ENCODE peak calls at places on chromosomes 5 and 9, in four cellular contexts. J is left kidney, E is Kasumi-1, K is cortex of kidney. S is an unnamed sample.
A peak's percentile ranks its signal among the peaks of the same experiment; 100 is the strongest.

GRCh38 chr5:112967520-112968083 is 9.0 kb upstream of the DCP2 start:
- DNase-seq in J (no peak), E (no peak), K (no peak), S (no peak)

GRCh38 chr9:109109962-109110325 is 9.8 kb downstream of the TMEM245 start:
- DNase-seq in J (no peak), E (no peak), K (no peak), S (no peak)

GRCh38 chr5:119386945-119387344 is 31.1 kb downstream of the TNFAIP8 start:
- DNase-seq in J (peak; percentile 52), E (no peak), K (no peak), S (no peak)

GRCh38 chr9:135098400-135099105 is 11.1 kb downstream of the OLFM1 start:
- DNase-seq in J (peak; percentile 94), E (peak; percentile 2), K (no peak), S (no peak)

GRCh38 chr9:30574355-30575151 is 1809.9 kb upstream of the ACO1 start:
- DNase-seq in J (no peak), E (no peak), K (no peak), S (no peak)

GRCh38 chr5:3365501-3366215 is 230.0 kb upstream of the IRX1 start:
- DNase-seq in J (no peak), E (no peak), K (no peak), S (no peak)

GRCh38 chr5:147913786-147914185 is 7.4 kb upstream of the C5orf46 start:
- DNase-seq in J (no peak), E (no peak), K (no peak), S (no peak)

GRCh38 chr9:116565986-116566385 is 121.1 kb upstream of the TRIM32 start:
- DNase-seq in J (no peak), E (no peak), K (no peak), S (no peak)

GRCh38 chr5:672329-673139 is 20.6 kb downstream of the TPPP start:
- DNase-seq in J (peak; percentile 97), E (peak; percentile 20), K (no peak), S (peak; percentile 83)

GRCh38 chr5:112709416-112709815 is 28.3 kb upstream of the APC start:
- DNase-seq in J (no peak), E (no peak), K (no peak), S (no peak)

GRCh38 chr9:123825337-123825736 is 104.6 kb downstream of the DENND1A start:
- DNase-seq in J (no peak), E (no peak), K (no peak), S (no peak)

GRCh38 chr5:156411131-156411727 is 84.3 kb downstream of the SGCD start:
- DNase-seq in J (peak; percentile 47), E (no peak), K (no peak), S (no peak)

GRCh38 chr5:139272471-139273321 is 20.8 kb upstream of the MATR3 start:
- DNase-seq in J (no peak), E (peak; percentile 89), K (no peak), S (peak; percentile 55)

S was measured in NCI-H146.